ENCODE peak calls at places on chromosomes 7 and 10, in five cellular contexts. Q, P, A, X and O are unnamed samples.

GRCh38 chr7:90530263-90530662 is 60.8 kb downstream of the PTTG1IP2 start:
- DNase-seq in X (no peak), A (no peak), P (peak), Q (peak), O (no peak)

GRCh38 chr10:49569031-49569765 is 30.3 kb upstream of the ERCC6 start:
- DNase-seq in A (no peak), Q (peak), X (no peak), P (peak), O (no peak)

GRCh38 chr10:59237775-59238174 is 61.3 kb downstream of the PHYHIPL start:
- DNase-seq in P (no peak), X (no peak), Q (no peak), A (no peak), O (no peak)

GRCh38 chr7:80154656-80155325 is 20.2 kb downstream of the GNAI1 start:
- DNase-seq in Q (peak), A (no peak), P (no peak), X (no peak), O (no peak)

GRCh38 chr7:132879579-132879978 is 202.3 kb downstream of the CHCHD3 start:
- DNase-seq in Q (no peak), P (no peak), A (no peak), X (no peak), O (no peak)

GRCh38 chr7:27172388-27172774 is 1.7 kb downstream of the HOXA10 start:
- DNase-seq in X (no peak), Q (no peak), A (no peak), P (no peak), O (no peak)

GRCh38 chr7:157339777-157340677 is 3.2 kb downstream of the DNAJB6 start:
- DNase-seq in X (peak), P (no peak), A (peak), Q (peak), O (peak)

GRCh38 chr10:5551531-5552375 is 27.0 kb downstream of the CALML3 start:
- DNase-seq in X (no peak), Q (peak), P (no peak), A (no peak), O (no peak)

GRCh38 chr10:103512166-103512565 is 18.7 kb downstream of the NEURL1 start:
- DNase-seq in P (no peak), X (no peak), A (no peak), Q (no peak), O (no peak)

GRCh38 chr10:26367771-26368170 is 70.4 kb upstream of the APBB1IP start:
- DNase-seq in P (peak), A (peak), X (peak), Q (no peak), O (peak)

GRCh38 chr10:34078798-34079470 is 736.2 kb downstream of the PARD3 start:
- DNase-seq in A (no peak), X (no peak), P (peak), Q (no peak), O (no peak)

GRCh38 chr7:129611246-129612111 is at the start of gene NRF1:
- DNase-seq in P (peak), X (peak), Q (peak), A (peak), O (peak)

GRCh38 chr7:107857541-107857912 is 33.5 kb upstream of the DLD start:
- DNase-seq in A (no peak), X (no peak), P (no peak), Q (peak), O (peak)

GRCh38 chr7:150420242-150420641 is 30.2 kb upstream of the GIMAP8 start:
- DNase-seq in X (no peak), Q (no peak), A (no peak), P (no peak), O (no peak)

GRCh38 chr7:155685070-155685790 is 40.8 kb downstream of the RBM33 start:
- DNase-seq in P (no peak), X (no peak), A (no peak), Q (no peak), O (no peak)

GRCh38 chr7:138684360-138684759 is 16.8 kb downstream of the SVOPL start:
- DNase-seq in A (no peak), Q (no peak), P (no peak), X (no peak), O (no peak)

GRCh38 chr7:53690411-53690810 is 655.0 kb downstream of the POM121L12 start:
- DNase-seq in A (no peak), P (no peak), X (no peak), Q (no peak), O (no peak)

GRCh38 chr7:159026271-159027047 is 118.2 kb downstream of the VIPR2 start:
- DNase-seq in P (no peak), X (peak), A (no peak), Q (no peak), O (no peak)

GRCh38 chr10:86349474-86349873 is 17.1 kb downstream of the GRID1 start:
- DNase-seq in A (peak), Q (no peak), P (no peak), X (peak), O (peak)

GRCh38 chr7:38795596-38795995 is 113.4 kb downstream of the VPS41 start:
- DNase-seq in Q (no peak), X (no peak), P (no peak), A (no peak), O (no peak)

GRCh38 chr10:20485554-20485953 is 411.6 kb downstream of the NEBL start:
- DNase-seq in Q (no peak), P (no peak), X (no peak), A (no peak), O (no peak)

GRCh38 chr7:102456327-102456726 is 8.3 kb downstream of the ALKBH4 start:
- DNase-seq in X (no peak), Q (peak), A (no peak), P (no peak), O (no peak)